ENCODE peak calls at places on chromosomes 12 and 14, in ten cellular contexts. U is M059J; Y is germinal center; D is GM13977; L is mesenchymal stem cell; K is psoas muscle; J is activated CD4-positive, alpha-beta memory T cell treated with anti-CD3 and anti-CD28 coated beads, Interleukin-2, amount 10 ng/mL, durations not matched to agents 7 days and 5 days; Q is activated T-cell treated with anti-CD3 and anti-CD28 coated beads, Interleukin-2, amount 50 U/mL, for 72 hours; A is stimulated activated CD4-positive, alpha-beta T cell treated with anti-CD3 and anti-CD28 coated beads, Interleukin-12 subunit alpha, Interleukin-12 subunit beta, amount 100 ng/mL, for 48 hours; T is nucleus accumbens. V is an unnamed sample.

GRCh38 chr12:93183940-93184663 is 193.6 kb upstream of the NUDT4 start:
- DNase-seq in D (peak), Q (no peak), T (no peak), Y (peak), L (peak), U (no peak), J (no peak), K (peak), A (no peak), V (peak)

GRCh38 chr14:40218282-40218941 is 786.2 kb upstream of the FBXO33 start:
- DNase-seq in Q (no peak), J (no peak), D (no peak), A (no peak), U (no peak), Y (no peak), T (no peak), K (no peak), L (no peak), V (no peak)

GRCh38 chr12:65327207-65328076 is 49.0 kb downstream of the MSRB3 start:
- DNase-seq in D (no peak), A (no peak), L (peak), U (peak), Q (no peak), T (no peak), K (no peak), J (no peak), Y (no peak), V (no peak)

GRCh38 chr14:99316281-99317163 is 44.5 kb upstream of the BCL11B start:
- DNase-seq in K (no peak), L (no peak), T (no peak), J (no peak), A (no peak), D (peak), Q (no peak), U (no peak), Y (no peak), V (no peak)

GRCh38 chr14:61184117-61184516 is 97.0 kb downstream of the TMEM30B start:
- DNase-seq in U (peak), T (no peak), A (no peak), Q (no peak), Y (no peak), L (peak), D (no peak), J (no peak), K (no peak), V (no peak)

GRCh38 chr12:59151243-59151642 is 230.9 kb upstream of the LRIG3 start:
- DNase-seq in J (no peak), K (no peak), L (peak), A (no peak), Y (no peak), U (peak), D (no peak), T (no peak), Q (no peak), V (no peak)

GRCh38 chr12:50979369-50980052 is 27.2 kb downstream of the HIGD1C start:
- DNase-seq in U (no peak), L (no peak), Q (peak), Y (no peak), D (peak), A (peak), J (peak), T (no peak), K (no peak), V (no peak)

GRCh38 chr14:35405304-35405996 is 901 bp upstream of the NFKBIA start:
- DNase-seq in T (no peak), J (no peak), Q (peak), D (no peak), U (no peak), A (no peak), K (peak), L (no peak), Y (no peak), V (no peak)

GRCh38 chr12:12736759-12737676 is 19.9 kb downstream of the CDKN1B start:
- DNase-seq in D (peak), A (peak), Q (peak), J (peak), K (no peak), U (peak), Y (peak), T (no peak), L (peak), V (no peak)

GRCh38 chr12:4243098-4243795 is 30.3 kb upstream of the CCND2 start:
- DNase-seq in Q (no peak), Y (no peak), T (no peak), D (no peak), L (no peak), J (no peak), A (no peak), U (no peak), K (no peak), V (no peak)

GRCh38 chr12:120749256-120749655 is 23.6 kb downstream of the ACADS start:
- DNase-seq in A (no peak), U (no peak), Q (no peak), L (no peak), K (no peak), T (no peak), Y (no peak), J (no peak), D (no peak), V (no peak)

GRCh38 chr14:29601559-29602109 is 326.0 kb downstream of the PRKD1 start:
- DNase-seq in A (no peak), L (peak), Q (no peak), T (no peak), J (no peak), D (no peak), Y (no peak), K (no peak), U (no peak), V (no peak)

GRCh38 chr12:9273276-9273675 is 65.1 kb upstream of the PZP start:
- DNase-seq in Q (no peak), T (no peak), J (no peak), K (no peak), Y (no peak), A (no peak), L (peak), D (no peak), U (peak), V (no peak)

GRCh38 chr14:59159169-59159568 is 29.3 kb upstream of the DAAM1 start:
- DNase-seq in Q (no peak), Y (no peak), J (no peak), U (peak), K (no peak), D (no peak), L (peak), A (no peak), T (no peak), V (no peak)

GRCh38 chr12:76007640-76008039 is 23.9 kb downstream of the PHLDA1 start:
- DNase-seq in D (no peak), A (no peak), J (no peak), Y (no peak), K (no peak), Q (no peak), T (no peak), U (no peak), L (no peak), V (no peak)

GRCh38 chr14:71621966-71622365 is 310.3 kb upstream of the RGS6 start:
- DNase-seq in Y (no peak), K (no peak), U (peak), A (no peak), T (no peak), D (no peak), Q (no peak), J (no peak), L (peak), V (no peak)

GRCh38 chr14:59337151-59337611 is 128.0 kb downstream of the GPR135 start:
- DNase-seq in A (no peak), Q (no peak), D (no peak), J (no peak), T (no peak), L (peak), U (no peak), K (peak), Y (no peak), V (peak)

GRCh38 chr14:99887407-99887806 is 94.2 kb downstream of the EML1 start:
- DNase-seq in U (no peak), L (no peak), K (no peak), Q (no peak), A (no peak), D (no peak), Y (no peak), T (peak), J (no peak), V (no peak)

GRCh38 chr12:42277426-42278115 is 39.5 kb upstream of the YAF2 start:
- DNase-seq in U (no peak), Q (no peak), Y (no peak), K (no peak), T (no peak), L (no peak), D (no peak), J (no peak), A (no peak), V (no peak)

GRCh38 chr12:93886533-93887511 is 209.6 kb downstream of the CRADD start:
- DNase-seq in U (peak), A (no peak), Y (no peak), L (peak), J (no peak), D (no peak), K (no peak), T (no peak), Q (no peak), V (no peak)

GRCh38 chr12:13505636-13506035 is 309.1 kb downstream of the EMP1 start:
- DNase-seq in D (no peak), T (no peak), Y (no peak), J (no peak), A (no peak), U (no peak), Q (no peak), K (no peak), L (no peak), V (no peak)

GRCh38 chr12:131038961-131039360 is 85.3 kb downstream of the ADGRD1 start:
- DNase-seq in K (peak), Q (no peak), A (no peak), T (no peak), U (no peak), J (no peak), D (no peak), L (no peak), Y (no peak), V (no peak)

GRCh38 chr14:38442208-38442607 is 186.3 kb upstream of the CLEC14A start:
- DNase-seq in U (no peak), D (no peak), A (no peak), Q (no peak), J (no peak), T (no peak), K (no peak), L (no peak), Y (no peak), V (no peak)

GRCh38 chr14:74249433-74250375 is 10.5 kb downstream of the VSX2 start:
- DNase-seq in D (no peak), Q (no peak), U (no peak), A (no peak), J (no peak), Y (no peak), L (no peak), T (no peak), K (no peak), V (no peak)

GRCh38 chr14:69620981-69621380 is 9.6 kb downstream of the SUSD6 start:
- DNase-seq in Y (no peak), J (no peak), A (no peak), U (no peak), L (no peak), K (no peak), T (no peak), Q (no peak), D (no peak), V (no peak)

V was measured in HL-60.